ENCODE peak calls at places on chromosomes 16 and 17, in ten cellular contexts. N is activated T-cell treated with anti-CD3 and anti-CD28 coated beads for 48 hours; D is AG04450; C is NCI-H1105 treated with DMSO at 0.1 percent for 48 hours; W is 8988T; L is SJSA1; B is AG04449; E is activated CD4-positive, alpha-beta T cell treated with anti-CD3 and anti-CD28 coated beads for 36 hours; X is OCI-LY7; R is activated CD4-positive, CD25-positive, alpha-beta regulatory T cell treated with anti-CD3 and anti-CD28 coated beads, Interleukin-2, amount 50 U/mL, for 16 hours. Q is an unnamed sample.

GRCh38 chr16:80014241-80014939 is 413.9 kb upstream of the MAF start:
- DNase-seq in N (no peak), D (no peak), C (no peak), W (no peak), L (no peak), B (no peak), E (no peak), X (no peak), R (no peak), Q (no peak)

GRCh38 chr17:69506489-69506888 is 92.0 kb downstream of the MAP2K6 start:
- DNase-seq in N (no peak), D (no peak), C (no peak), W (no peak), L (no peak), B (no peak), E (no peak), X (peak), R (no peak), Q (no peak)

GRCh38 chr16:11076259-11077018 is 132.1 kb downstream of the CLEC16A start:
- DNase-seq in N (peak), D (no peak), C (no peak), W (no peak), L (no peak), B (no peak), E (peak), X (no peak), R (peak), Q (peak)

GRCh38 chr17:38885728-38886642 is 16.1 kb downstream of the LASP1 start:
- DNase-seq in N (no peak), D (no peak), C (peak), W (no peak), L (no peak), B (no peak), E (no peak), X (no peak), R (no peak), Q (no peak)

GRCh38 chr17:83089322-83090156 is 10.1 kb downstream of the METRNL start:
- DNase-seq in N (no peak), D (no peak), C (no peak), W (no peak), L (no peak), B (no peak), E (no peak), X (no peak), R (no peak), Q (no peak)

GRCh38 chr16:56774009-56774408 is 44.1 kb downstream of the NUP93 start:
- DNase-seq in N (no peak), D (no peak), C (no peak), W (no peak), L (no peak), B (no peak), E (no peak), X (no peak), R (no peak), Q (no peak)

GRCh38 chr17:76597156-76598003 is 11.7 kb upstream of the ST6GALNAC2 start:
- DNase-seq in N (no peak), D (no peak), C (peak), W (no peak), L (no peak), B (no peak), E (no peak), X (peak), R (no peak), Q (no peak)

GRCh38 chr16:51151435-51151950 is 423 bp upstream of the SALL1 start:
- DNase-seq in N (no peak), D (no peak), C (peak), W (peak), L (peak), B (no peak), E (no peak), X (no peak), R (no peak), Q (no peak)

GRCh38 chr16:57534337-57534880 is 2.0 kb downstream of the CCDC102A start:
- DNase-seq in N (no peak), D (no peak), C (no peak), W (no peak), L (peak), B (no peak), E (no peak), X (no peak), R (no peak), Q (peak)

GRCh38 chr17:70060415-70060814 is 14.6 kb upstream of the KCNJ16 start:
- DNase-seq in N (no peak), D (peak), C (peak), W (no peak), L (no peak), B (no peak), E (no peak), X (no peak), R (no peak), Q (no peak)

GRCh38 chr16:14179116-14179515 is 108.0 kb downstream of the MRTFB start:
- DNase-seq in N (no peak), D (no peak), C (no peak), W (no peak), L (no peak), B (no peak), E (no peak), X (no peak), R (no peak), Q (no peak)